ENCODE peak calls at places on chromosomes 7 and 10, in ten cellular contexts. J, T, Q, R, Z, V, D, O, E and S are unnamed samples.

GRCh38 chr10:116247701-116248100 is 25.3 kb downstream of the GFRA1 start:
- DNase-seq in J (no peak), Q (no peak), D (no peak), T (no peak), O (no peak), R (no peak), V (no peak), Z (no peak), E (no peak), S (no peak)

GRCh38 chr7:2638224-2638991 is 6.6 kb downstream of the TTYH3 start:
- DNase-seq in Z (no peak), T (no peak), V (no peak), O (no peak), D (no peak), Q (no peak), E (no peak), R (no peak), J (no peak), S (no peak)

GRCh38 chr7:99293167-99293566 is 20.5 kb downstream of the MYH16 start:
- DNase-seq in R (no peak), D (no peak), T (no peak), Q (no peak), O (no peak), J (no peak), Z (no peak), E (no peak), V (no peak), S (no peak)

GRCh38 chr10:43598447-43598846 is 7.8 kb upstream of the ZNF485 start:
- DNase-seq in Z (no peak), O (no peak), J (no peak), R (no peak), V (no peak), E (no peak), T (no peak), Q (no peak), D (no peak), S (no peak)

GRCh38 chr7:44149571-44150465 is 8.7 kb upstream of the MYL7 start:
- DNase-seq in O (peak; percentile 28), Z (no peak), R (no peak), T (no peak), Q (peak; percentile 63), V (no peak), D (no peak), E (no peak), J (no peak), S (no peak)

GRCh38 chr7:14776266-14776665 is 126.3 kb downstream of the DGKB start:
- DNase-seq in R (no peak), O (no peak), E (no peak), D (no peak), Q (no peak), V (no peak), T (no peak), J (no peak), Z (no peak), S (no peak)

GRCh38 chr7:54333952-54334351 is 208.2 kb upstream of the VSTM2A start:
- DNase-seq in Z (no peak), V (no peak), R (no peak), T (no peak), Q (no peak), J (no peak), E (no peak), D (no peak), O (no peak), S (no peak)

GRCh38 chr7:153943428-153944370 is 108.5 kb upstream of the DPP6 start:
- DNase-seq in E (no peak), Z (no peak), Q (no peak), V (no peak), J (no peak), O (no peak), D (no peak), R (no peak), T (no peak), S (no peak)

GRCh38 chr10:33963656-33964175 is 629.2 kb upstream of the NRP1 start:
- DNase-seq in Q (no peak), T (no peak), J (peak; percentile 57), R (no peak), D (no peak), V (no peak), O (no peak), E (no peak), Z (no peak), S (no peak)

GRCh38 chr10:131657985-131658330 is 242.8 kb upstream of the PPP2R2D start:
- DNase-seq in E (no peak), O (no peak), Q (no peak), T (no peak), J (no peak), V (no peak), Z (no peak), D (peak; percentile 68), R (no peak), S (no peak)

GRCh38 chr7:133957860-133958259 is 169.3 kb upstream of the LRGUK start:
- DNase-seq in Q (no peak), Z (no peak), J (no peak), E (no peak), V (no peak), D (no peak), T (no peak), O (no peak), R (no peak), S (no peak)
- TF ChIP-seq CTCF in Q (no peak), Z (no peak), J (no peak), E (no peak), V (no peak), D (no peak), T (no peak), O (no peak), R (no peak), S (no peak)

GRCh38 chr10:104301907-104302690 is 33.1 kb downstream of the GSTO2 start:
- DNase-seq in J (no peak), T (no peak), Z (no peak), D (no peak), E (no peak), O (no peak), V (no peak), R (no peak), Q (no peak), S (no peak)
- TF ChIP-seq CTCF in J (no peak), T (no peak), Z (no peak), D (no peak), E (no peak), O (no peak), V (no peak), R (no peak), Q (no peak), S (no peak)

GRCh38 chr7:90210925-90211324 is 615 bp upstream of the STEAP2 start:
- DNase-seq in Q (no peak), E (peak; percentile 39), D (no peak), R (no peak), O (no peak), J (no peak), V (no peak), Z (no peak), T (no peak), S (peak; percentile 5)

GRCh38 chr7:90209776-90210175 is 1.8 kb upstream of the STEAP2 start:
- DNase-seq in Q (no peak), D (no peak), Z (no peak), R (no peak), T (no peak), O (no peak), V (no peak), J (no peak), E (no peak), S (no peak)

GRCh38 chr7:90210475-90210874 is 1.1 kb upstream of the STEAP2 start:
- DNase-seq in T (no peak), E (no peak), V (no peak), J (no peak), Z (no peak), O (no peak), D (no peak), R (no peak), Q (no peak), S (no peak)

GRCh38 chr7:90212149-90212495 is 582 bp downstream of the STEAP2 start:
- DNase-seq in V (no peak), E (no peak), Z (peak; percentile 24), T (no peak), R (no peak), D (no peak), Q (no peak), O (no peak), J (no peak), S (no peak)

DNA sequence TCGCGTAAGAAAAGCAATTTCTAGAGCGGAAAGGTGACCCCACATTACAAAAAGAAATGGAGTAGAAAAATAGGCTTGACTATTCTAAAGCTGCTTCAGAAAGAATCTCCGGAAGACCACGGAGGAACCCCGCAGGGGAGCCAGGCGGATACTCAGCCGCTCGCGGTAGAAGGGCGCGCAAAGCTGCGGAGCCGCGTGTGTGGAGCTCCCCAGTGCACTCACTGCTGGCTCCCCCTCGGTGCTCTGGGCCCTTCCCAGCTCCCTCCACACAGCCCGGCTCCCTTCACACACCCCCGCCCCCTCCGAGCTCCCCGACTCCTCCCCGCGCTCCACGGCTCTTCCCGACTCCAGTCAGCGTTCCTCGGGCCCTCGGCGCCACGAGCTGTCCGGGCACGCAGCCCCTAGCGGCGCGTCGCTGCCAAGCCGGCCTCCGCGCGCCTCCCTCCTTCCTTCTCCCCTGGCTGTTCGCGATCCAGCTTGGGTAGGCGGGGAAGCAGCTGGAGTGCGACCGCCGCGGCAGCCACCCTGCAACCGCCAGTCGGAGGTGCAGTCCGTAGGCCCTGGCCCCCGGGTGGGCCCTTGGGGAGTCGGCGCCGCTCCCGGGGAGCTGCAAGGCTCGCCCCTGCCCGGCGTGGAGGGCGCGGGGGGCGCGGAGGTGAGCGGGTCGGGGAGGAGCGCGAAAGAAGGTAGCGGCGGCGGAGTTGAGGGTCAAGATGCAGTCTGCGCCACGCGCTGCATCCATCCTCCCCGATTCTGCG is at the start of gene STEAP2:
- DNase-seq in O (peak; percentile 84), E (peak; percentile 91), R (peak; percentile 75), J (peak; percentile 53), V (peak; percentile 82), D (peak; percentile 94), Q (peak; percentile 93), Z (peak; percentile 70), T (peak; percentile 18), S (peak; percentile 91)
- TF ChIP-seq CTCF in O (peak; percentile 57), E (peak; percentile 68), R (peak; percentile 56), J (peak; percentile 95), V (peak; percentile 76), D (peak; percentile 73), Q (peak; percentile 60), Z (peak; percentile 67), T (peak; percentile 13), S (peak; percentile 44)

GRCh38 chr10:24952146-24952700 is at the start of gene PRTFDC1:
- DNase-seq in V (peak; percentile 56), E (peak; percentile 68), D (peak; percentile 86), J (no peak), R (peak; percentile 24), Q (no peak), T (peak; percentile 21), O (peak; percentile 53), Z (peak; percentile 49), S (peak; percentile 48)

GRCh38 chr10:24950439-24950838 is 2.0 kb downstream of the PRTFDC1 start:
- DNase-seq in R (no peak), Z (no peak), Q (no peak), O (no peak), D (no peak), T (no peak), V (no peak), J (no peak), E (no peak), S (no peak)

GRCh38 chr10:24951201-24952145 is 933 bp downstream of the PRTFDC1 start:
- DNase-seq in R (no peak), Z (no peak), J (no peak), O (no peak), Q (no peak), T (no peak), E (no peak), V (peak; percentile 18), D (no peak), S (peak; percentile 24)

GRCh38 chr10:24953350-24954074 is 1.1 kb upstream of the PRTFDC1 start:
- DNase-seq in D (no peak), O (no peak), Q (no peak), V (no peak), Z (no peak), E (no peak), R (no peak), J (no peak), T (no peak), S (no peak)

GRCh38 chr10:24952701-24953349 is 419 bp upstream of the PRTFDC1 start:
- DNase-seq in R (no peak), T (peak; percentile 49), V (peak; percentile 62), Q (peak; percentile 77), O (peak; percentile 42), J (no peak), D (no peak), E (peak; percentile 76), Z (peak; percentile 63), S (peak; percentile 72)
- TF ChIP-seq CTCF in R (peak; percentile 25), T (peak; percentile 51), V (peak; percentile 61), Q (peak; percentile 24), O (peak; percentile 34), J (peak; percentile 10), D (no peak), E (no peak), Z (peak; percentile 68), S (peak; percentile 61)